ENCODE peak calls at places on chromosomes 12 and 14, in four cellular contexts. D, K, X and J are unnamed samples.

GRCh38 chr12:131434208-131435125 is 276.4 kb upstream of the SFSWAP start:
- DNase-seq in D (no peak), K (no peak), X (no peak), J (no peak)

GRCh38 chr14:76091036-76091435 is 60.7 kb upstream of the GPATCH2L start:
- DNase-seq in D (peak), K (peak), X (no peak), J (no peak)

GRCh38 chr12:114397978-114398881 is 7.7 kb downstream of the TBX5 start:
- DNase-seq in D (no peak), K (no peak), X (no peak), J (no peak)

GRCh38 chr14:60125918-60126317 is 34.2 kb downstream of the PCNX4 start:
- DNase-seq in D (no peak), K (no peak), X (no peak), J (no peak)

GRCh38 chr12:88361493-88361892 is 218.8 kb downstream of the KITLG start:
- DNase-seq in D (no peak), K (peak), X (peak), J (no peak)

GRCh38 chr12:20483776-20484175 is 115.4 kb downstream of the PDE3A start:
- DNase-seq in D (no peak), K (no peak), X (no peak), J (no peak)

GRCh38 chr12:47867496-47867941 is 37.3 kb downstream of the VDR start:
- DNase-seq in D (peak), K (peak), X (peak), J (peak)

GRCh38 chr12:124833693-124834122 is 30.0 kb downstream of the SCARB1 start:
- DNase-seq in D (no peak), K (no peak), X (no peak), J (no peak)

GRCh38 chr12:68479261-68479581 is 131.5 kb upstream of the RAP1B start:
- DNase-seq in D (no peak), K (no peak), X (no peak), J (peak)

GRCh38 chr14:76489667-76490066 is 113.7 kb downstream of the ESRRB start:
- DNase-seq in D (no peak), K (no peak), X (no peak), J (no peak)

GRCh38 chr12:102634216-102634615 is 153.9 kb upstream of the IGF1 start:
- DNase-seq in D (no peak), K (no peak), X (no peak), J (peak)

GRCh38 chr12:124917841-124918621 is 3.6 kb upstream of the UBC start:
- DNase-seq in D (peak), K (peak), X (peak), J (no peak)

GRCh38 chr14:28407931-28408330 is 358.7 kb upstream of the FOXG1 start:
- DNase-seq in D (no peak), K (no peak), X (no peak), J (no peak)

GRCh38 chr12:49941556-49942511 is 8.7 kb upstream of the AQP2 start:
- DNase-seq in D (no peak), K (no peak), X (no peak), J (no peak)

GRCh38 chr14:36646664-36647416 is 14.8 kb upstream of the PAX9 start:
- DNase-seq in D (no peak), K (no peak), X (no peak), J (no peak)

GRCh38 chr14:77007975-77008421 is 20.5 kb downstream of the IRF2BPL start:
- DNase-seq in D (peak), K (peak), X (peak), J (no peak)

GRCh38 chr12:22286569-22286968 is 47.9 kb downstream of the ST8SIA1 start:
- DNase-seq in D (no peak), K (no peak), X (no peak), J (peak)

GRCh38 chr12:52091869-52092268 is 12.4 kb downstream of the SMIM41 start:
- DNase-seq in D (no peak), K (no peak), X (peak), J (no peak)

GRCh38 chr12:131142891-131143637 is 189.4 kb downstream of the ADGRD1 start:
- DNase-seq in D (peak), K (peak), X (no peak), J (no peak)

GRCh38 chr14:105364100-105364708 is 34.1 kb upstream of the TEX22 start:
- DNase-seq in D (no peak), K (no peak), X (peak), J (no peak)

GRCh38 chr14:104871656-104872468 is 6.8 kb downstream of the CEP170B start:
- DNase-seq in D (no peak), K (no peak), X (no peak), J (no peak)

GRCh38 chr14:51157012-51157411 is 62.1 kb upstream of the TRIM9 start:
- DNase-seq in D (peak), K (peak), X (peak), J (no peak)

GRCh38 chr14:71918955-71919354 is 13.3 kb upstream of the RGS6 start:
- DNase-seq in D (no peak), K (no peak), X (no peak), J (no peak)

GRCh38 chr12:16112151-16112550 is 165.3 kb downstream of the SLC15A5 start:
- DNase-seq in D (no peak), K (no peak), X (no peak), J (no peak)

GRCh38 chr12:51865470-51865745 is 16.9 kb upstream of the FIGNL2 start:
- DNase-seq in D (no peak), K (no peak), X (no peak), J (no peak)

GRCh38 chr12:109761631-109761950 is 48.0 kb downstream of the FAM222A start:
- DNase-seq in D (no peak), K (no peak), X (no peak), J (no peak)

GRCh38 chr12:52566847-52567291 is 6.8 kb downstream of the KRT74 start:
- DNase-seq in D (no peak), K (no peak), X (no peak), J (no peak)

GRCh38 chr12:2120982-2121758 is 68.4 kb downstream of the CACNA1C start:
- DNase-seq in D (no peak), K (no peak), X (no peak), J (no peak)

GRCh38 chr14:104794099-104794498 is 1.4 kb downstream of the AKT1 start:
- DNase-seq in D (peak), K (peak), X (peak), J (no peak)

GRCh38 chr12:108605000-108605689 is 7.3 kb upstream of the TMEM119 start:
- DNase-seq in D (no peak), K (no peak), X (no peak), J (no peak)

GRCh38 chr12:123398177-123398916 is 14.4 kb downstream of the KMT5A start:
- DNase-seq in D (no peak), K (no peak), X (no peak), J (peak)

GRCh38 chr12:122125452-122126341 is 47.1 kb downstream of the MLXIP start:
- DNase-seq in D (no peak), K (no peak), X (no peak), J (no peak)

GRCh38 chr14:95320076-95320895 is 578 bp upstream of the CLMN start:
- DNase-seq in D (no peak), K (no peak), X (no peak), J (no peak)

DNA sequence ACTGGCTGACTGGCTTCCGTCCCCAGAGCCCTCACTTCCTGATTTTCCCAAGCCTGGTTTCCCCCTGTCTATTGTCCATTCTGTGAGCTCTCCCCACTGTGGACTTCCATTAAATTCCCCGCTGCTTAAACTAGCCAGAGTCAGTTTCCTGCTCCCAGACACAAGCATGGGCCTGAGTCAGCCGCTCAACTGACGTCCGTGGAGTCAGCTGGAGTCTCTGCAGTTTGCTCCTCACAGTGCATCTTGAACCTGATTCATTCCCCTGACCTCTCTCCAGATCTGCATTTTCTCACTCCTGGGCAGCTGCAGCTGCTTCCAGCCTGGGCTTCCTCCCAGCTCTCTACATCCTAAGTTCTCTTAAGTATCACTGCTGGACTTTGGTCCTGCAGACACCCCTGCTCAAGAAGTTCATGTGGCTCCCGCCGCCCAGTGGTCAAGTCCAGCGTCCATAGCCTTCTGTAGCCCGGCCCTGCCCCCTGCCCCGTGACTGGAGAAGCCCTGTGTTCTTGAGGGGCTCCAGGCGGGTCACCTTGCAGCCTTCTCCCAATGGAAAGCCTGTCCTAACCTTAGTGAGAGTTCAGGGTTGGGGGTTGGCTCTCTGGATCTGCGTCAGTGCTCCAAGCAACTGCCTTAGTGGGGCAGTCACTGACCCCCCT is 20.0 kb downstream of the NFKBIA start:
- DNase-seq in D (no peak), K (no peak), X (peak), J (peak)
- TF ChIP-seq CTCF in D (no peak), K (no peak), X (no peak), J (peak)

GRCh38 chr12:104672501-104673265 is 215.9 kb downstream of the CHST11 start:
- DNase-seq in D (peak), K (peak), X (peak), J (no peak)

GRCh38 chr12:104669851-104670337 is 213.1 kb downstream of the CHST11 start:
- DNase-seq in D (peak), K (no peak), X (peak), J (no peak)

GRCh38 chr12:104672096-104672445 is 215.3 kb downstream of the CHST11 start:
- DNase-seq in D (peak), K (no peak), X (no peak), J (no peak)

GRCh38 chr12:104670439-104671406 is 214.0 kb downstream of the CHST11 start:
- DNase-seq in D (peak), K (no peak), X (no peak), J (no peak)

GRCh38 chr12:104671407-104672095 is 214.8 kb downstream of the CHST11 start:
- DNase-seq in D (peak), K (peak), X (peak), J (peak)
- H3K4me3 ChIP-seq in D (peak), K (peak), X (no peak), J (no peak)

DNA sequence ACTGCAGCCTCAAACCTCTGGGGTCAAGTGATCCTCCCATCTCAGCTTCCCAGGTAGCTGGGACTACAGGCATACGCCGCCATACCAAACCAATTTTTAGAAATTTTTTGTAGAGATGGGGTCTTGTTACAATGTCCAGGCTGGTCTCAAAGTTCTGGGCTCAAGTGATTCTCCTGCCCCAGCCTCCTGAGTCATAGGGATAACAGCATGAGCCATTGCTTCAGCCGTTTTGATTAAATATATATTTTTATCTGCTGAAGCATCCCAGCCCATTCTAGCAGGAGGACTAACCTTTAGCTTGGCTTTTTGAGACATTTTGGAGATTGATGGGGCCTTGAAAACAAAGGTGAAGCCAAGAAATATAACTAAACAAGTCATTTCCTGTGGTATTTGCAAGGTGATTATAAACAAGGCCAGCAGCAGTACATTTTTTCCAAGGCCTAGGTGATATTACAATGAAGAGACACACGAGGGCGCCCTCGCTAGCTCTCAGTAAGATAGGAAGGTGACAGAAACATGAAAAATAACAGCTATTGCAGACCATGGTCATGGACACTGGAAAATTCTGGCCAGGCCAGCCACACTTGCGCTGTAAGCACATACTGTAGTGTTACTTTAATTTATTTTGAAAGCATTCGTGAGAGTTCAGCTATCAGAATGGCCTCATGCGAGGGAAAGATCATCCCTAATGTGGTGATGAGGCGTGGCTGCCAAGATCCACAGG is 63.4 kb downstream of the DGLUCY start:
- DNase-seq in D (peak), K (peak), X (peak), J (peak)
- TF ChIP-seq CTCF in D (peak), K (peak), X (peak), J (peak)

GRCh38 chr14:88233915-88234314 is 89.2 kb downstream of the KCNK10 start:
- DNase-seq in D (peak), K (no peak), X (peak), J (no peak)
- H3K4me3 ChIP-seq in D (no peak), K (no peak), X (no peak), J (no peak)

GRCh38 chr14:32193532-32193931 is 8.3 kb upstream of the RNU6-7 start:
- DNase-seq in D (no peak), K (no peak), X (no peak), J (no peak)

GRCh38 chr14:32197919-32198318 is 3.9 kb upstream of the RNU6-7 start:
- DNase-seq in D (no peak), K (peak), X (peak), J (no peak)

GRCh38 chr14:32190713-32191112 is 11.1 kb upstream of the RNU6-7 start:
- DNase-seq in D (no peak), K (no peak), X (no peak), J (no peak)

GRCh38 chr14:32189806-32190205 is 12.0 kb upstream of the RNU6-7 start:
- DNase-seq in D (no peak), K (no peak), X (no peak), J (no peak)

DNA sequence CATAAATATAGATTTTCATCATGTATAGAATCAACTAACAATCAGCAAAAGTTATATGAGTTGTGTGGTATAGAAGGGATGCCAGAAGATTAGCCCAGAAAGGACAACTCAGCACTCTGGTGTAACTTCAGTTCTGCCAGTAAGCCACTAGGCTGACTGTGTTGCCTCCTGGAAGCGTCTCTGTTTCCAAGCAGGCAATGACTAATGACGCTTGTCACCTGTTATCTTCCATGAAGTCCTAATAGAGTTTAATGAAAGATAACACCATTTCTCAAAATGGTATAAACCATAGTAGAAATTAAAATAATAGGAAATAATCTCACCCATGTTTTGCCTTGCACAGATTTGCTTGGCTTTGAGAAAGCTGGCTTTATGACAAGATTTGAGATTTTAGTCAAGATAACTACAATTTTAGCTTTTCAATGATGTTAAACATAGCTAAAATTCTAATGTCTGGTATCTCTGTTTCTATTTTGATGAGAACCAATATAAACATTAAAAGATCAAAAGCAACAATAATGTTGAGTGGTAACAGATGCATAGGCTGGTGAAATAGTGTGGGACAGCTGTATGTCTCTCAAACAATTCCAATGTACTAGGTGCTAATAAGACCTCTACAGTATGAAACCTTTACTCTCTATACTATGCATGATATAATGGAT is 9.0 kb upstream of the RNU6-7 start:
- DNase-seq in D (no peak), K (no peak), X (no peak), J (no peak)
- TF ChIP-seq CTCF in D (no peak), K (no peak), X (no peak), J (no peak)

GRCh38 chr12:62256408-62257079 is 3.7 kb upstream of the USP15 start:
- DNase-seq in D (peak), K (no peak), X (peak), J (no peak)
- H3K4me3 ChIP-seq in D (no peak), K (no peak), X (no peak), J (no peak)

GRCh38 chr12:26402648-26403047 is 207.3 kb downstream of the SSPN start:
- DNase-seq in D (no peak), K (peak), X (peak), J (no peak)
- TF ChIP-seq CTCF in D (no peak), K (peak), X (peak), J (no peak)

GRCh38 chr12:55682087-55682796 is 25.5 kb downstream of the ITGA7 start:
- DNase-seq in D (no peak), K (no peak), X (no peak), J (no peak)
- H3K4me3 ChIP-seq in D (no peak), K (peak), X (no peak), J (no peak)

GRCh38 chr14:35533357-35534129 is 421 bp upstream of the INSM2 start:
- DNase-seq in D (peak), K (peak), X (peak), J (no peak)

GRCh38 chr14:35532783-35533356 is 1.1 kb upstream of the INSM2 start:
- DNase-seq in D (no peak), K (no peak), X (peak), J (no peak)

GRCh38 chr14:35535794-35536112 is 1.8 kb downstream of the INSM2 start:
- DNase-seq in D (no peak), K (no peak), X (no peak), J (no peak)

GRCh38 chr14:35534884-35535793 is 1.2 kb downstream of the INSM2 start:
- DNase-seq in D (peak), K (peak), X (peak), J (no peak)

DNA sequence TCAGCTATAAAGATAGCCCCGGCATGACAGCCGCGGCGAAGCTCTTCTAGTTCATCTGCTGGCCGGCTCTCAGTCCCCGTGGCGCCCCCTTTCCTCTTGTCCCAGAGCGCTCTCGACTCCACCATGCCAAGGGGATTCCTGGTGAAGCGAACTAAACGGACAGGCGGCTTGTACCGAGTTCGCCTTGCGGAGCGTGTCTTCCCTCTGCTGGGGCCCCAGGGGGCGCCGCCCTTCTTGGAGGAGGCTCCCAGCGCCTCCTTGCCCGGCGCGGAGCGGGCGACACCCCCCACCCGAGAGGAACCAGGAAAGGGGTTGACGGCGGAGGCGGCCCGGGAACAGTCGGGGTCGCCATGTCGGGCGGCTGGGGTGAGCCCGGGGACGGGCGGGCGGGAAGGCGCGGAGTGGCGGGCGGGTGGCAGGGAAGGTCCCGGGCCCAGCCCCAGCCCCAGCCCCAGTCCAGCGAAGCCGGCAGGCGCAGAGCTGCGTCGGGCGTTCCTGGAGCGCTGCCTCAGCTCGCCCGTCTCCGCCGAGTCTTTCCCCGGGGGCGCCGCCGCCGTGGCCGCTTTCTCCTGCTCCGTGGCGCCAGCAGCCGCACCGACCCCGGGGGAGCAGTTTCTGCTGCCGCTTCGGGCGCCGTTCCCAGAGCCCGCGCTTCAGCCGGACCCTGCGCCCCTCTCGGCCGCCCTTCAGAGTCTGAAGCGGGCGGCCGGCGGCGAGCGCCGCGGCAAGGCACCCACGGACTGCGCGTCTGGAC is at the start of gene INSM2:
- DNase-seq in D (no peak), K (no peak), X (peak), J (no peak)
- TF ChIP-seq CTCF in D (no peak), K (no peak), X (no peak), J (peak)

DNA sequence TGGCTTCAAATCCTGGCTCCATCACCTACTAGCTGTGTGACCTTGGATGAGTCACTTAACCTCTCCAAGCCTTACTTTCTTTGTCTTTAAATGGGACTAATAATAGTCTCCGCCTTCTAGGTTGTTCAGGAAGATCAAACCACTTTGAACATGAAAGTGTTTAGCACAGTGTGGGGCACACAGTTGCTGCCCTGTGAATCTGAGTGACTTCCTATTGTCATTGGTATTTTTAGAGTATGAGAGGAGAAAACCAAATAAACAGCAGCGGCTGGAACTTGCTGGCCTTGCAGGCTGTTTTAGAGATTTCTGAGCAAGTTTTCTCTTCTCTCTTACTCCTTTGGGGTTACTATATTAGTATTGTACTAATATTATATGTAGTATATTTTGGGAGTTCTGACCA is 120.7 kb upstream of the MYL2 start:
- DNase-seq in D (no peak), K (no peak), X (no peak), J (no peak)
- H3K4me3 ChIP-seq in D (no peak), K (no peak), X (no peak), J (no peak)